ENCODE peak calls at places on chromosomes 12 and 14, in eight cellular contexts. V is astrocyte of the cerebellum, A is neural crest cell, G is H9, I is neural progenitor cell, K is cardiac fibroblast, H is HFF-Myc, O is IMR-90. Q is an unnamed sample.

GRCh38 chr12:70724444-70724843 is 87.2 kb upstream of the PTPRB start:
- DNase-seq in V (no peak), G (peak; percentile 35), K (peak; percentile 48), A (no peak), O (peak; percentile 1), H (no peak), I (peak; percentile 19), Q (peak; percentile 58)

GRCh38 chr12:97446895-97447294 is 15.7 kb upstream of the RMST start:
- DNase-seq in O (no peak), H (no peak), I (no peak), A (no peak), V (no peak), G (no peak), K (no peak), Q (no peak)

GRCh38 chr14:23008836-23009235 is 1.1 kb downstream of the C14orf93 start:
- DNase-seq in V (no peak), A (no peak), I (no peak), O (no peak), H (peak; percentile 38), K (no peak), G (no peak), Q (no peak)

GRCh38 chr12:20624718-20625117 is 70.4 kb upstream of the SLCO1C1 start:
- DNase-seq in V (no peak), A (peak; percentile 16), I (peak; percentile 63), G (peak; percentile 67), O (peak; percentile 30), K (peak; percentile 39), H (no peak), Q (peak; percentile 41)

GRCh38 chr12:78584695-78585094 is 279.9 kb upstream of the SYT1 start:
- DNase-seq in V (no peak), G (peak; percentile 73), O (peak; percentile 6), I (peak; percentile 77), H (peak; percentile 4), K (peak; percentile 40), A (no peak), Q (peak; percentile 35)

GRCh38 chr12:55068416-55069010 is 48.7 kb downstream of the NEUROD4 start:
- DNase-seq in O (peak; percentile 43), H (peak; percentile 55), G (peak; percentile 87), A (peak; percentile 29), I (peak; percentile 92), K (peak; percentile 70), V (peak; percentile 31), Q (peak; percentile 81)

GRCh38 chr12:102343361-102344121 is 136.8 kb downstream of the IGF1 start:
- DNase-seq in H (peak; percentile 2), G (no peak), I (peak; percentile 37), K (peak; percentile 21), V (no peak), O (peak; percentile 16), A (no peak), Q (peak; percentile 5)

GRCh38 chr14:57382283-57382682 is 8.1 kb upstream of the NAA30 start:
- DNase-seq in V (no peak), K (peak; percentile 96), A (no peak), I (no peak), H (peak; percentile 61), G (no peak), O (peak; percentile 94), Q (peak; percentile 84)

GRCh38 chr14:100905166-100905565 is 1.6 kb upstream of the RTL1 start:
- DNase-seq in I (peak; percentile 26), G (no peak), H (no peak), A (no peak), O (no peak), V (no peak), K (no peak), Q (no peak)

GRCh38 chr14:100903672-100904185 is at the start of gene RTL1:
- DNase-seq in K (no peak), G (no peak), I (no peak), O (no peak), H (no peak), V (no peak), A (no peak), Q (no peak)

GRCh38 chr14:100906420-100906819 is 2.9 kb upstream of the RTL1 start:
- DNase-seq in K (no peak), V (no peak), I (peak; percentile 77), A (no peak), H (no peak), O (no peak), G (peak; percentile 67), Q (no peak)

GRCh38 chr14:100902792-100903191 is 730 bp downstream of the RTL1 start:
- DNase-seq in V (no peak), K (no peak), I (peak; percentile 64), G (peak; percentile 31), A (no peak), O (no peak), H (no peak), Q (no peak)

GRCh38 chr14:100904307-100905019 is 941 bp upstream of the RTL1 start:
- DNase-seq in H (no peak), I (peak; percentile 94), O (no peak), A (peak; percentile 68), K (no peak), V (no peak), G (peak; percentile 77), Q (no peak)
- TF ChIP-seq CTCF in H (peak; percentile 24), I (peak; percentile 78), O (peak; percentile 37), A (peak; percentile 69), K (peak; percentile 2), V (peak; percentile 40), G (peak; percentile 75), Q (peak; percentile 50)

GRCh38 chr12:3333583-3333982 is 157.4 kb upstream of the PRMT8 start:
- DNase-seq in V (no peak), G (peak; percentile 96), A (peak; percentile 37), K (no peak), O (no peak), I (peak; percentile 88), H (no peak), Q (no peak)
- TF ChIP-seq CTCF in V (no peak), G (peak; percentile 62), A (peak; percentile 30), K (no peak), O (no peak), I (peak; percentile 49), H (no peak), Q (no peak)

GRCh38 chr12:57005980-57006808 is at the start of gene ZBTB39:
- DNase-seq in V (no peak), G (peak; percentile 75), I (peak; percentile 90), O (peak; percentile 35), K (peak; percentile 36), A (peak; percentile 59), H (no peak), Q (peak; percentile 49)

GRCh38 chr12:57009949-57010626 is 3.7 kb upstream of the ZBTB39 start:
- DNase-seq in I (no peak), H (no peak), K (no peak), V (no peak), A (no peak), O (no peak), G (no peak), Q (no peak)

GRCh38 chr12:57006809-57007475 is 596 bp upstream of the ZBTB39 start:
- DNase-seq in H (no peak), V (no peak), I (no peak), G (no peak), O (no peak), K (no peak), A (no peak), Q (no peak)

GRCh38 chr12:57010627-57011224 is 4.4 kb upstream of the ZBTB39 start:
- DNase-seq in H (no peak), I (no peak), A (no peak), O (no peak), K (no peak), G (no peak), V (no peak), Q (no peak)

DNA sequence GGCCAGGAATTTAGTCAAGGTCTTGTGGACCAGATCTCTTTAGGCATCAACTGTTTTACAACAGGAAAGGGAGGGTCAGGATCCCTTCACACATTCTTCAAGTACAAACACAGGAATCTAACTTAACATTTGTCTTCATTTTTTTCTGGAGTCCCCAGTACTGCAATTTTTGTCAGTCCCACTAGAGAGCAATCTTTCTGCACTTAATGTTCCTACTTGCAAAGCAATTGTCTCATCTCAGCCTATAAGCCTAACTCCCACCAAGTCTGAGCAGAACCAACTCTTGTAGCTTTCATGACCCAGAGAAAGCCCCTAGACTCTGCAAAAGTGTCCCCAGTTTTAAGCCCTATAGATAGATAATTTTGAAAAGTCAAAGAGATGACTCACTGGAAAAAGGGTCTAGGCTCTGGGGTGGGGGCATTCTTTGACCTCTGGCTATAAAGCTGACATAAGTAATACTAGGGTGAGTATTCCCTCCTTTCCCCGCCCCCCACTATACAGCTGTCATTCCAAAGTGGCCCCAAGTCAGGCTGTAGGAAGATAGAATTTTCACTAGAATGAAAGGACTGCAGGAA is 1.9 kb upstream of the ZBTB39 start:
- DNase-seq in H (peak; percentile 62), K (peak; percentile 77), I (peak; percentile 61), V (peak; percentile 46), A (no peak), O (peak; percentile 82), G (no peak), Q (peak; percentile 90)
- TF ChIP-seq CTCF in H (peak; percentile 62), K (peak; percentile 58), I (peak; percentile 61), V (peak; percentile 67), A (peak; percentile 73), O (peak; percentile 89), G (peak; percentile 61), Q (peak; percentile 74)

GRCh38 chr14:75229576-75229922 is 49.1 kb upstream of the FOS start:
- DNase-seq in O (no peak), V (no peak), K (no peak), I (no peak), A (no peak), G (no peak), H (no peak), Q (no peak)

GRCh38 chr14:75232597-75232996 is 46.0 kb upstream of the FOS start:
- DNase-seq in V (no peak), I (no peak), A (no peak), G (no peak), O (no peak), K (no peak), H (no peak), Q (no peak)

GRCh38 chr14:75226755-75227544 is 50.5 kb upstream of the TMED10 start:
- DNase-seq in O (no peak), K (no peak), G (no peak), I (no peak), V (no peak), A (no peak), H (no peak), Q (no peak)

GRCh38 chr14:75231320-75231719 is 47.3 kb upstream of the FOS start:
- DNase-seq in G (no peak), K (no peak), H (no peak), A (no peak), V (no peak), I (no peak), O (no peak), Q (no peak)

DNA sequence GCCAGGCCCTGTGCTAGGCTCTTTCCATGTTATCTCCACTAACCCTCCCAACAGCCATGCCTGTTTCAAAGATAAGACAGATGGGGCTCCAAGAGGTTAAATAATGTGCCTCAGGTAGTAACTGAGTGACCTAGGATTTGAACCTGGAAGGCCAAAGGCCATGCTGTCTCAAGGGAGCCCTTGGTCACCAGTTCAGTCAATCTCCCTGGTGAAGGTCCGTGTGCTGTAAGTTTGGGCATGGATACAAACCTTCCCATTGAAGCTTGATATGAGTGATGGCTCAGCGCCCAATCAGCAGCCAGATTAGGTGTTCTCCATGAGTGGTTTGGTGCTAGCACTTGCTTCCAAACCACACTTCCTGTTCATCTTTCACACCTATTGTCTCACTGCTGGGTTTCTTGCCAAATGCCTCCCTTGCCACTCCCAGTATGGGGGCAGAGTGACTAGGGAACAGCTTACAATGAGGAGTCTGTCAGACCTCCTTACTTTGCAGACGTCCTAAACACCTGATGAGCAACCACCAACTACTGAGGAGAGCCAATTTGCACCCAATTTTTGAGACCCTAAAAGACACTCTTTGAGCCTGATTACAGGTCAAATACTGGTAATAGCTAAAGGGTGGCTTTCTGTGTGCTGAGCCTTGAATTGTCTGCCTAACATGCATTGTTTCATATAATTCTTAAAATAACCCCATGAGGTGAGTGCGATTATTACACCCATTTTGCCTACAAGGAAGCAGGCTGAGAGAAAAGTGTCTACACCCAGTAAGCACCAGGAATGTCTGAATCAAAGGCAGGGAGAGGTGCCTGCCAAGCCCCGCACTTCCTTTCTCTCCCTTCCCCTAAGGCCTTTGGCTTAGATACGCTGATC is 48.5 kb upstream of the FOS start:
- DNase-seq in G (no peak), H (no peak), O (peak; percentile 34), I (peak; percentile 45), V (no peak), A (no peak), K (peak; percentile 74), Q (peak; percentile 66)
- TF ChIP-seq CTCF in G (peak; percentile 40), H (no peak), O (no peak), I (no peak), V (no peak), A (peak; percentile 54), K (peak; percentile 28), Q (peak; percentile 24)